ENCODE peak calls at places on chromosomes 11 and 22, in four cellular contexts. D is HL-60, O is K562, Z is GM12878. W is an unnamed sample.

GRCh38 chr11:104487035-104487775 is 323.3 kb upstream of the PDGFD start:
- DNase-seq in D (no peak), O (no peak), Z (no peak), W (no peak)

GRCh38 chr11:11993814-11994213 is 14.6 kb downstream of the DKK3 start:
- DNase-seq in D (no peak), O (no peak), Z (no peak), W (no peak)

GRCh38 chr22:19610518-19611253 is 86.5 kb upstream of the CLDN5 start:
- DNase-seq in D (no peak), O (no peak), Z (no peak), W (peak)

GRCh38 chr22:43007519-43008102 is 7.3 kb downstream of the PACSIN2 start:
- DNase-seq in D (no peak), O (peak), Z (no peak), W (no peak)

GRCh38 chr22:25365491-25366261 is 146.2 kb downstream of the CRYBB2 start:
- DNase-seq in D (no peak), O (no peak), Z (no peak), W (no peak)

GRCh38 chr11:11538277-11538960 is 83.4 kb downstream of the GALNT18 start:
- DNase-seq in D (no peak), O (no peak), Z (no peak), W (no peak)

GRCh38 chr11:74647831-74648230 is 55.4 kb downstream of the POLD3 start:
- DNase-seq in D (no peak), O (no peak), Z (no peak), W (no peak)

GRCh38 chr22:47297261-47298016 is 535.0 kb downstream of the TBC1D22A start:
- DNase-seq in D (no peak), O (no peak), Z (no peak), W (no peak)

GRCh38 chr22:37214431-37215025 is 2.3 kb upstream of the SSTR3 start:
- DNase-seq in D (no peak), O (no peak), Z (no peak), W (no peak)

GRCh38 chr22:37801946-37802309 is 5.8 kb upstream of the GCAT start:
- DNase-seq in D (no peak), O (no peak), Z (no peak), W (no peak)

GRCh38 chr22:36384766-36385400 is 2.9 kb downstream of the MYH9 start:
- DNase-seq in D (no peak), O (no peak), Z (no peak), W (no peak)

GRCh38 chr11:122578168-122578825 is 77.2 kb upstream of the UBASH3B start:
- DNase-seq in D (no peak), O (no peak), Z (no peak), W (no peak)

GRCh38 chr11:100631316-100631715 is 55.8 kb upstream of the ARHGAP42 start:
- DNase-seq in D (no peak), O (no peak), Z (no peak), W (no peak)

GRCh38 chr11:128194226-128194625 is 393.1 kb downstream of the ETS1 start:
- DNase-seq in D (no peak), O (no peak), Z (no peak), W (no peak)

GRCh38 chr11:8757533-8757932 is 74.9 kb downstream of the RPL27A start:
- DNase-seq in D (no peak), O (no peak), Z (no peak), W (no peak)

GRCh38 chr22:47032091-47032943 is 269.9 kb downstream of the TBC1D22A start:
- DNase-seq in D (no peak), O (no peak), Z (no peak), W (no peak)

GRCh38 chr11:114653148-114653547 is 25.2 kb upstream of the NXPE2 start:
- DNase-seq in D (no peak), O (no peak), Z (no peak), W (no peak)

GRCh38 chr22:50487290-50488005 is 789 bp downstream of the MIOX start:
- DNase-seq in D (no peak), O (no peak), Z (no peak), W (no peak)

GRCh38 chr22:37906364-37907008 is 389 bp downstream of the MICALL1 start:
- DNase-seq in D (no peak), O (peak), Z (no peak), W (peak)

GRCh38 chr11:57379732-57380131 is 1.2 kb downstream of the PRG3 start:
- DNase-seq in D (no peak), O (peak), Z (no peak), W (no peak)

GRCh38 chr11:66720223-66720898 is 8.7 kb downstream of the SPTBN2 start:
- DNase-seq in D (peak), O (peak), Z (no peak), W (no peak)

GRCh38 chr11:75164318-75164827 is 13.5 kb downstream of the SLCO2B1 start:
- DNase-seq in D (no peak), O (no peak), Z (no peak), W (no peak)

GRCh38 chr11:46553746-46554204 is 40.0 kb downstream of the AMBRA1 start:
- DNase-seq in D (no peak), O (no peak), Z (no peak), W (no peak)

GRCh38 chr22:39353346-39353745 is 3.6 kb downstream of the SYNGR1 start:
- DNase-seq in D (no peak), O (no peak), Z (no peak), W (no peak)

GRCh38 chr11:35518766-35519165 is 6.7 kb downstream of the PAMR1 start:
- DNase-seq in D (no peak), O (no peak), Z (no peak), W (no peak)

GRCh38 chr22:47150426-47150825 is 388.0 kb downstream of the TBC1D22A start:
- DNase-seq in D (no peak), O (no peak), Z (no peak), W (no peak)

GRCh38 chr22:20131856-20132685 is 467 bp downstream of the ZDHHC8 start:
- DNase-seq in D (no peak), O (peak), Z (no peak), W (no peak)

GRCh38 chr11:8913961-8914660 is 3.1 kb downstream of the AKIP1 start:
- DNase-seq in D (peak), O (peak), Z (no peak), W (no peak)

GRCh38 chr11:79335681-79336080 is 105.1 kb downstream of the TENM4 start:
- DNase-seq in D (no peak), O (no peak), Z (no peak), W (no peak)

GRCh38 chr22:35631597-35631996 is 14.5 kb upstream of the MB start:
- DNase-seq in D (no peak), O (peak), Z (no peak), W (peak)

GRCh38 chr22:49469896-49470740 is 357.6 kb downstream of the BRD1 start:
- DNase-seq in D (no peak), O (no peak), Z (no peak), W (no peak)

GRCh38 chr11:68014157-68014965 is 4.2 kb downstream of the ALDH3B1 start:
- DNase-seq in D (no peak), O (no peak), Z (no peak), W (no peak)

GRCh38 chr11:69357458-69358397 is 63.8 kb downstream of the MYEOV start:
- DNase-seq in D (no peak), O (no peak), Z (no peak), W (no peak)

GRCh38 chr11:2521081-2521480 is 76.3 kb downstream of the KCNQ1 start:
- DNase-seq in D (no peak), O (no peak), Z (no peak), W (no peak)

GRCh38 chr22:32684822-32685187 is 116.7 kb upstream of the TIMP3 start:
- DNase-seq in D (no peak), O (no peak), Z (no peak), W (no peak)

GRCh38 chr22:32686354-32686753 is 115.2 kb upstream of the TIMP3 start:
- DNase-seq in D (no peak), O (no peak), Z (no peak), W (no peak)

GRCh38 chr22:32685527-32685926 is 116.0 kb upstream of the TIMP3 start:
- DNase-seq in D (no peak), O (no peak), Z (no peak), W (no peak)

GRCh38 chr22:32680895-32681294 is 120.6 kb upstream of the TIMP3 start:
- DNase-seq in D (no peak), O (no peak), Z (no peak), W (no peak)

DNA sequence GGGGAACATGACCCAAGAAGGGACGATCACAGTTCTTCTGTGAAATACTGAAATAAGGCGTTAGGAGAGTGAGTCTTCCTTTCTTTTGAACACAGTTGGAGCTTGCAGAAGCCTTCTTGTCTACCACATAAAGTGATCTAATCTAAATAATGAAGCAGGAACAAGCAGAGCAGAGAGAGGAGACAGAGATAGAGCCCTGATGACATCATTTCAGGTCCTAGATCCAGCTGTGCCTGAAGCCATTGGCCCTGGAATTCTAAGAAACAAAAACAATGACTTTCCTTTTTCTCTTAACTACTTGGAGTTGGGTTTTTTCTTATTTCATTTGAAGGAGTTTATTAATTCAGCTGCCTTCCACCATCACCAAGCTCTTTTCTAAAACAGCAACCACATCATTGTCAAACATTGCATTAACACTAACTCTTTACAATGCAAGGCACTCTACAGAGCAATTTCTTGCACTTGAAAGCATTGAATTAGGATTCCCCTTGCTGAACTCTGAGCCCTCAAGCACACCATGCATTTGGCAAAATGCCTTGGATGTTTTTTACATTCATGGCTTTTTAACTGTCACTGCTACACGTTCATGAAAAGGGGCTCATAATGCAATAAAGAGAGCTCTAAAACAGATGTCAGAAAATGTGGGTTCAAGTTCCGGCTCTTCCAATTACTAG is 117.2 kb upstream of the TIMP3 start:
- DNase-seq in D (no peak), O (no peak), Z (no peak), W (no peak)
- TF ChIP-seq SPI1 in D (no peak), O (no peak), Z (no peak), W (no peak)

GRCh38 chr11:133996671-133997070 is 39.9 kb upstream of the IGSF9B start:
- DNase-seq in D (no peak), O (no peak), Z (no peak), W (no peak)
- TF ChIP-seq SPI1 in D (no peak), O (no peak), Z (no peak), W (no peak)

GRCh38 chr11:94960488-94960887 is 12.9 kb downstream of the CWC15 start:
- DNase-seq in D (no peak), O (no peak), Z (no peak), W (no peak)

GRCh38 chr11:94958118-94958517 is 15.2 kb downstream of the CWC15 start:
- DNase-seq in D (no peak), O (no peak), Z (no peak), W (no peak)

GRCh38 chr11:94964934-94965333 is 8.4 kb downstream of the CWC15 start:
- DNase-seq in D (no peak), O (peak), Z (no peak), W (no peak)

GRCh38 chr11:94959179-94959578 is 14.2 kb downstream of the CWC15 start:
- DNase-seq in D (no peak), O (no peak), Z (no peak), W (no peak)

GRCh38 chr11:94961255-94961654 is 12.1 kb downstream of the CWC15 start:
- DNase-seq in D (no peak), O (no peak), Z (no peak), W (no peak)
- TF ChIP-seq SPI1 in D (no peak), O (no peak), Z (no peak), W (no peak)

GRCh38 chr11:60951909-60952741 is at the start of gene SLC15A3:
- DNase-seq in D (peak), O (no peak), Z (peak), W (peak)

GRCh38 chr11:60951611-60951908 is 416 bp downstream of the SLC15A3 start:
- DNase-seq in D (no peak), O (no peak), Z (no peak), W (no peak)

GRCh38 chr11:60950933-60951610 is 904 bp downstream of the SLC15A3 start:
- DNase-seq in D (no peak), O (no peak), Z (no peak), W (no peak)

GRCh38 chr11:60948251-60948650 is 3.7 kb downstream of the SLC15A3 start:
- DNase-seq in D (no peak), O (no peak), Z (no peak), W (no peak)

DNA sequence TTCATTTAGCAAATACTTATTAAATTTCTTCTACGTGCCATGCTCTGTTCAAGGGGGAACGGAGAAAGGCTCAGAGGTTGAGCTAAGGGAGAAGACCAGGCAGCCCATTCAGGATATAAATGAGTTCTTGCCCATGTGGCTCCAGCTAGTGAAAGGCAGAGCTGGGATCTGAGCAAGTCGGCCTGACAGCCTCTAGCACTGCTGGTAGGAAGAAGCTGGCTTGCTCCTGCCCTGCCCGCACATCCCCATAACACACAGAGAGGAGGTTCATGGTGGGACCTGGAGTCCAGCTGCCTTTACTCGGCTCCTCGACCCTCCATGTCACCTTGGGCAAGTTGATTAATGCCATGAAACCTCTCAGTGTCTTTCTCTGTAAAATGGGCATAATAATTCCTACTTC is 2.0 kb downstream of the SLC15A3 start:
- DNase-seq in D (no peak), O (no peak), Z (no peak), W (no peak)
- TF ChIP-seq SPI1 in D (no peak), O (no peak), Z (no peak), W (no peak)

DNA sequence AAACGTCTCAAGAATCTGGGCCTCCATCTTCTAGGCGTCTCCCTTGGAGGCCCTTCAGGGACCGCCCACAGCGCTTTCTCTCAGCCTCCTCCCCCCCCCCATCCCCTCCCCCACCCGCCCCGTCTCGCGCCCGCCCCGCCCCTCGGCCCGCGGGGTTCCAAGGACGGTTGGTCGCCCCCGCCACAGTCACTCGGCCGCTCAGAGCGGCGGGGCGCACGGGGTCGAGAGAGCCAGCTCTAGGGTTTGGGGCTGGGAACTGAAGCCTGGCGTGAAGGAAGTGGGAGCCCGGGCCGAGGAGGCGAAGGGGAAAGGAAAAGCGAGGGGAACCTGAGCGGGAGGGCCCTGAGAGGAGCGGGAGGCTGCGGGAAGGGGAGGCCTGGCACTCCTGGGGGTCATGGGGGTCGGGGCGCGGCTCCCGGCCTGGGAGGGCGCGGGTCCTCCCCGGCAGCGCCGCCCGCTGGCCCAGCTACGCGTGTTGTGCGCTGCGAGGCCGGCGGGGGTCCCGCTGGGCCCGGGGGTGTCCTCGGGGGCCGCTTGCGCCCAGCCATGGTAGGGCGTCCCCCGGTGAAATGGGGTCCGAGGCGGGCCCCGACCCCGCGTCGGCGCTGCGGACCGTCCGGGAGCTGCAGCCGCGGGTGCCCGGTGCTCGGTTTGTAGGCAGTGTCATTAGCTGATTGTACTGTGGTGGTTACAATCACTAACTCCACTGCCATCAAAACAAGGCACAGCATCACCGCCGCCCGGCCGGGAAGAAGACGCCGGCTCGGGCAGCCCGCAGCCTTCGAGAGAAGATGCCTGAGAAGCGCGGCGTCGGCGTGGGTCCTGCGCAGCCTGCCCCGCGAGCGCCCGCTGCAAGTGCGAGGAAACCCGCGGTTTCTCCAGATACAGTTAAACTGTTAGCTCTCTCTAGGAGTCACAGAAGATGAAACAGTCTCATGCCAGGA is at the start of gene BTG4:
- DNase-seq in D (no peak), O (peak), Z (no peak), W (peak)
- TF ChIP-seq SPI1 in D (no peak), O (no peak), Z (no peak), W (no peak)

GRCh38 chr11:37560346-37560745 is 962.3 kb upstream of the RAG2 start:
- DNase-seq in D (no peak), O (no peak), Z (no peak), W (no peak)
- TF ChIP-seq SPI1 in D (no peak), O (no peak), Z (no peak), W (no peak)